ENCODE peak calls at places on chromosome 12, in four cellular contexts. One of them, this sample, is unnamed.

GRCh38 chr12:122043476-122043875 is 21.8 kb downstream of the BCL7A start:
- DNase-seq in dorsolateral prefrontal cortex: no peak
- DNase-seq in lung microvascular endothelial cell: no peak
- DNase-seq in foreskin melanocyte: no peak
- DNase-seq in this sample: no peak

GRCh38 chr12:57229634-57230380 is at the start of gene SHMT2:
- DNase-seq in lung microvascular endothelial cell: peak; percentile 97
- DNase-seq in dorsolateral prefrontal cortex: peak; percentile 94
- DNase-seq in foreskin melanocyte: peak; percentile 91
- DNase-seq in this sample: peak; percentile 82

GRCh38 chr12:109604902-109605536 is 31.4 kb downstream of the MVK start:
- DNase-seq in dorsolateral prefrontal cortex: no peak
- DNase-seq in lung microvascular endothelial cell: no peak
- DNase-seq in foreskin melanocyte: no peak
- DNase-seq in this sample: no peak

GRCh38 chr12:89971880-89972279 is 263.2 kb upstream of the ATP2B1 start:
- DNase-seq in dorsolateral prefrontal cortex: no peak
- DNase-seq in foreskin melanocyte: peak; percentile 87
- DNase-seq in lung microvascular endothelial cell: peak; percentile 15
- DNase-seq in this sample: no peak

GRCh38 chr12:5511644-5512584 is 80.0 kb downstream of the NTF3 start:
- DNase-seq in foreskin melanocyte: peak; percentile 27
- DNase-seq in dorsolateral prefrontal cortex: no peak
- DNase-seq in lung microvascular endothelial cell: peak; percentile 45
- DNase-seq in this sample: no peak

GRCh38 chr12:10563966-10564365 is 49.4 kb downstream of the MAGOHB start:
- DNase-seq in foreskin melanocyte: no peak
- DNase-seq in lung microvascular endothelial cell: no peak
- DNase-seq in dorsolateral prefrontal cortex: no peak
- DNase-seq in this sample: no peak

GRCh38 chr12:26740991-26741390 is 92.0 kb downstream of the ITPR2 start:
- DNase-seq in foreskin melanocyte: no peak
- DNase-seq in dorsolateral prefrontal cortex: no peak
- DNase-seq in lung microvascular endothelial cell: peak; percentile 36
- DNase-seq in this sample: no peak

GRCh38 chr12:63079791-63080395 is 71.1 kb downstream of the AVPR1A start:
- DNase-seq in dorsolateral prefrontal cortex: no peak
- DNase-seq in foreskin melanocyte: no peak
- DNase-seq in lung microvascular endothelial cell: no peak
- DNase-seq in this sample: no peak

GRCh38 chr12:100666588-100666987 is 93.1 kb downstream of the GAS2L3 start:
- DNase-seq in lung microvascular endothelial cell: no peak
- DNase-seq in dorsolateral prefrontal cortex: no peak
- DNase-seq in foreskin melanocyte: no peak
- DNase-seq in this sample: no peak

GRCh38 chr12:107362960-107363359 is 269.6 kb upstream of the CRY1 start:
- DNase-seq in foreskin melanocyte: no peak
- DNase-seq in dorsolateral prefrontal cortex: no peak
- DNase-seq in lung microvascular endothelial cell: no peak
- DNase-seq in this sample: no peak

GRCh38 chr12:50103767-50104321 is at the start of gene GPD1:
- DNase-seq in lung microvascular endothelial cell: no peak
- DNase-seq in foreskin melanocyte: no peak
- DNase-seq in dorsolateral prefrontal cortex: peak; percentile 89
- DNase-seq in this sample: no peak

GRCh38 chr12:119673634-119674033 is 5.7 kb downstream of the PRKAB1 start:
- DNase-seq in foreskin melanocyte: no peak
- DNase-seq in dorsolateral prefrontal cortex: no peak
- DNase-seq in lung microvascular endothelial cell: peak; percentile 95
- DNase-seq in this sample: peak; percentile 88

GRCh38 chr12:58140395-58140794 is 199.0 kb downstream of the ATP23 start:
- DNase-seq in dorsolateral prefrontal cortex: no peak
- DNase-seq in lung microvascular endothelial cell: no peak
- DNase-seq in foreskin melanocyte: no peak
- DNase-seq in this sample: no peak

GRCh38 chr12:115916910-115917668 is 360.4 kb downstream of the MED13L start:
- DNase-seq in foreskin melanocyte: no peak
- DNase-seq in dorsolateral prefrontal cortex: peak; percentile 51
- DNase-seq in lung microvascular endothelial cell: peak; percentile 39
- DNase-seq in this sample: no peak

GRCh38 chr12:80624986-80625530 is 82.4 kb upstream of the MYF6 start:
- DNase-seq in foreskin melanocyte: peak; percentile 64
- DNase-seq in dorsolateral prefrontal cortex: no peak
- DNase-seq in lung microvascular endothelial cell: no peak
- DNase-seq in this sample: no peak

GRCh38 chr12:24679135-24679534 is 269.8 kb downstream of the BCAT1 start:
- DNase-seq in lung microvascular endothelial cell: no peak
- DNase-seq in dorsolateral prefrontal cortex: no peak
- DNase-seq in foreskin melanocyte: no peak
- DNase-seq in this sample: no peak

GRCh38 chr12:94262228-94263010 is 114.0 kb downstream of the PLXNC1 start:
- DNase-seq in lung microvascular endothelial cell: peak; percentile 65
- DNase-seq in dorsolateral prefrontal cortex: peak; percentile 85
- DNase-seq in foreskin melanocyte: peak; percentile 94
- DNase-seq in this sample: no peak

GRCh38 chr12:52946797-52947547 is 1.9 kb upstream of the KRT18 start:
- DNase-seq in foreskin melanocyte: no peak
- DNase-seq in lung microvascular endothelial cell: no peak
- DNase-seq in dorsolateral prefrontal cortex: no peak
- DNase-seq in this sample: no peak

GRCh38 chr12:47033081-47033480 is 46.3 kb upstream of the PCED1B start:
- DNase-seq in dorsolateral prefrontal cortex: no peak
- DNase-seq in lung microvascular endothelial cell: no peak
- DNase-seq in foreskin melanocyte: no peak
- DNase-seq in this sample: no peak

GRCh38 chr12:57864811-57865751 is 18.6 kb upstream of the CTDSP2 start:
- DNase-seq in lung microvascular endothelial cell: peak; percentile 84
- DNase-seq in dorsolateral prefrontal cortex: peak; percentile 78
- DNase-seq in foreskin melanocyte: peak; percentile 56
- DNase-seq in this sample: no peak